ENCODE peak calls at places on chromosomes 1 and 21, in six cellular contexts. L is HepG2, H is SK-N-SH, S is K562, B is H1, R is GM12878. A is an unnamed sample.

GRCh38 chr1:91624331-91624730 is 123.7 kb downstream of the CDC7 start:
- DNase-seq in L (no peak), H (no peak), S (no peak), B (no peak), R (no peak), A (no peak)

GRCh38 chr1:43565600-43566360 is 35.1 kb downstream of the PTPRF start:
- DNase-seq in L (no peak), H (peak), S (peak), B (peak), R (no peak), A (peak)

GRCh38 chr1:29673669-29674624 is 437.6 kb downstream of the PTPRU start:
- DNase-seq in L (no peak), H (no peak), S (no peak), B (no peak), R (no peak), A (no peak)

GRCh38 chr1:154843913-154844681 is 26.0 kb downstream of the KCNN3 start:
- DNase-seq in L (no peak), H (no peak), S (no peak), B (no peak), R (no peak), A (no peak)

GRCh38 chr1:188937965-188938551 is 1539.6 kb downstream of the BRINP3 start:
- DNase-seq in L (no peak), H (no peak), S (no peak), B (no peak), R (no peak), A (no peak)

GRCh38 chr1:233982827-233983518 is 78.5 kb downstream of the SLC35F3 start:
- DNase-seq in L (no peak), H (no peak), S (no peak), B (no peak), R (no peak), A (no peak)

GRCh38 chr1:3460653-3461237 is 6.3 kb downstream of the ARHGEF16 start:
- DNase-seq in L (peak), H (no peak), S (no peak), B (no peak), R (no peak), A (no peak)

GRCh38 chr1:77039739-77040138 is 172.5 kb downstream of the ST6GALNAC5 start:
- DNase-seq in L (no peak), H (no peak), S (no peak), B (no peak), R (no peak), A (no peak)

GRCh38 chr1:39154553-39155361 is 49.7 kb upstream of the MACF1 start:
- DNase-seq in L (peak), H (no peak), S (no peak), B (no peak), R (no peak), A (no peak)

GRCh38 chr1:94949681-94950661 is 23.1 kb upstream of the CNN3 start:
- DNase-seq in L (peak), H (peak), S (no peak), B (no peak), R (no peak), A (no peak)

GRCh38 chr1:186875874-186876273 is 47.1 kb downstream of the PLA2G4A start:
- DNase-seq in L (no peak), H (no peak), S (no peak), B (no peak), R (no peak), A (no peak)

GRCh38 chr1:223180803-223181321 is 37.8 kb upstream of the TLR5 start:
- DNase-seq in L (no peak), H (no peak), S (no peak), B (no peak), R (peak), A (peak)

GRCh38 chr1:237814319-237814924 is 76.3 kb downstream of the ZP4 start:
- DNase-seq in L (peak), H (peak), S (no peak), B (no peak), R (no peak), A (no peak)

GRCh38 chr1:100328133-100328532 is 24.2 kb upstream of the CDC14A start:
- DNase-seq in L (no peak), H (no peak), S (no peak), B (no peak), R (no peak), A (peak)

GRCh38 chr21:42051788-42052187 is 19.3 kb upstream of the UMODL1 start:
- DNase-seq in L (no peak), H (no peak), S (peak), B (no peak), R (no peak), A (no peak)
- TF ChIP-seq POLR2AphosphoS5 in L (no peak), H (no peak), S (peak), B (no peak), R (no peak), A (no peak)

GRCh38 chr1:179775009-179775408 is 31.9 kb downstream of the FAM163A start:
- DNase-seq in L (peak), H (no peak), S (peak), B (no peak), R (no peak), A (no peak)

GRCh38 chr1:179781962-179782361 is 38.9 kb downstream of the FAM163A start:
- DNase-seq in L (no peak), H (peak), S (no peak), B (no peak), R (no peak), A (no peak)

GRCh38 chr1:179777731-179778130 is 34.6 kb downstream of the FAM163A start:
- DNase-seq in L (no peak), H (no peak), S (no peak), B (no peak), R (no peak), A (no peak)

GRCh38 chr1:179776831-179777230 is 33.7 kb downstream of the FAM163A start:
- DNase-seq in L (no peak), H (no peak), S (no peak), B (no peak), R (no peak), A (no peak)

DNA sequence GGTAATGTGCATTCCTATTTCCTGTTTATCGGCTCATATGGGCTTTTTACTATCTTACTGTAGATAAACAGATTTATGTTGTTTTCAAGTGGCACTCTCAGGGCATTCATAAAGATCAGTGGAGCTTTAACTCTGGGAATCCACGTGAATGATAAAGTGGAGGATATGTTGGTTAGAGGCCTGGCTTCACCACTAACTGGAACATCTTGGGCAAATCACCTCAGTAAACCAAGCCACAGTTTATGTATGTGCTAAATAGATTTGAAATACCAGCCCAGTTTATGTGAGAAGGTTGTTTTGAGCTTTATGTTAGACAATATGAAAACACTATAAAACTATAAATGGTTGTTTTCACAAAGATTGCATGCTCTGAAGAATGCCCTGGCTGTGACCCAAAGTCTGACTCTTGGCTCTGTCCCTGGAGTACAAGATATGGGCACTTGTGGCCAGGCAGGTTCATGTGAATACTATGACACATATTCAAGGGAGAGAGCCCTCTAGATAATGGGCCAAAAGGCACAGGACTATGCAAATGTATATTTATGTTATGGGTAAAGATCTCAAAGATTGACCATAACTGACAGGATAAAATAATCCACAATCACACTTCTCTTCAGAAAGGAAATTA is 36.7 kb downstream of the FAM163A start:
- DNase-seq in L (no peak), H (no peak), S (no peak), B (no peak), R (no peak), A (no peak)
- TF ChIP-seq GABPA in L (no peak), H (no peak), S (no peak), B (no peak), R (no peak), A (no peak)

GRCh38 chr1:151047925-151048644 is 534 bp downstream of the C1orf56 start:
- DNase-seq in L (peak), H (peak), S (peak), B (peak), R (no peak), A (peak)
- TF ChIP-seq POLR2AphosphoS5 in L (no peak), H (no peak), S (no peak), B (peak), R (no peak), A (no peak)

GRCh38 chr1:65146908-65147423 is 1.0 kb upstream of the AK4 start:
- DNase-seq in L (no peak), H (no peak), S (no peak), B (no peak), R (no peak), A (no peak)
- TF ChIP-seq GABPA in L (no peak), H (no peak), S (no peak), B (no peak), R (no peak), A (no peak)

GRCh38 chr1:219664310-219665029 is 51.6 kb upstream of the ZC3H11B start:
- DNase-seq in L (no peak), H (no peak), S (no peak), B (no peak), R (no peak), A (no peak)

GRCh38 chr1:219659682-219660081 is 46.8 kb upstream of the ZC3H11B start:
- DNase-seq in L (no peak), H (peak), S (no peak), B (no peak), R (no peak), A (peak)

GRCh38 chr1:219661464-219662092 is 48.7 kb upstream of the ZC3H11B start:
- DNase-seq in L (peak), H (no peak), S (no peak), B (no peak), R (no peak), A (no peak)

GRCh38 chr1:219659005-219659632 is 46.2 kb upstream of the ZC3H11B start:
- DNase-seq in L (no peak), H (no peak), S (no peak), B (no peak), R (no peak), A (no peak)

DNA sequence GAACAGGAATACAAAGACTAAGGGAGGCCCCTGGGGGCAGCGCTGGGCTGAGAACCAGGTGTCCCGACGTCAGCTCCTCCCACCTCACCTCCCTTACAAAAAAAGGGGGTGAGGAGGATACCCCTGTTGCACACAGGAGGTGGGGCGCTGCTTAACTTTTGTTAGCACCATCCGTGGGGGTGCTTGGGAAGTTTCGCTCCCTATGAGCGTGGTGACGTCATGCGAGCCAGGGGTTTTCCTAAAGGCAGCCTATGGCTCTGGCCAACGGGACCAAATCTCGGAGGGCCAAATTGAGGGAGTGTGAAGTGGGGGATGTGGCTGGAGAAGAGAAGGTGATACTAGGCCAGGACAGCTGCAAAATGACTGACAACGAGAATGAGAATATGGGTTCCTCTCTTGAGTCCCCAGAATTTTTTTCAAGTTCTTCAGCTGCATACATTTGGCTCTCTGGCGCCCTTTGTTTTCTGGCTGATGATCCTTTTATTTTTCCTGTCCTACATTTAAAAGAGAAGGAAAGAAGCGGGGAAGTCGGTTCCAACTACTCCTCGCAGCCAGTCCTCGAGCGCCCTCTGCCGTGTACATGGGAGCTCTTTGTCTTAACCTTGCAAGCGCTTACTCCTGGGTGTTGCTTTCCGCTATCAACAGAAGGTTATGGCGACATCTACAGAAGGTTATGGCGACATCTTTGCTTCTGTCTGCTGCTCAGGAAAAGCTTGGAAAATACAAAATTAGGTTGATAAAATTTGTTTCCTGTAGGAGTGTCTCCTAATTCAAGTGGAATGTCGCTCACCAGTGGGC is 48.0 kb upstream of the ZC3H11B start:
- DNase-seq in L (no peak), H (no peak), S (peak), B (peak), R (peak), A (peak)
- TF ChIP-seq POLR2AphosphoS5 in L (no peak), H (no peak), S (no peak), B (peak), R (no peak), A (no peak)

GRCh38 chr1:47393141-47393540 is 22.9 kb upstream of the FOXE3 start:
- DNase-seq in L (no peak), H (no peak), S (no peak), B (no peak), R (no peak), A (no peak)
- TF ChIP-seq GABPA in L (no peak), H (no peak), S (no peak), B (no peak), R (no peak), A (no peak)

DNA sequence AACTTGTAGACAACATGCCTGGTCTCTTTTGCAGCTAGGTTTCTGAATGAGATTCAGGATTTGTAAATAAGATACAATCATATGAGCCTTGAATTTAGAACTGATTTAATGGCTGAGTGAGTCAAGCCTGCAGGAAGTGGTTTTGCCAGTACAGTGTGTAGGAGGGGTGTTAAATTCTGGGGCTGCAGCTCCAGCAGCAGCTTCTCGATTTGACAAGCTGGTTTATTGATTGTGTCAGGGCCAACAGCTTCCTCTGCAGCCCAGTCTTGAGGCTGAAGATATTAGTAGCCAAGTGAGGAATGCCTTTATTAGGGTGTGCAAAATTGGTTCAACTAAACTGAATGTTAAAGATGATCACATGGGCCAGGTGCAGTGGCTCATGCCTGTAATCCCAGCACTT is 11.5 kb upstream of the PLA2G5 start:
- DNase-seq in L (no peak), H (no peak), S (no peak), B (peak), R (no peak), A (no peak)
- TF ChIP-seq POLR2AphosphoS5 in L (no peak), H (no peak), S (no peak), B (no peak), R (no peak), A (no peak)

DNA sequence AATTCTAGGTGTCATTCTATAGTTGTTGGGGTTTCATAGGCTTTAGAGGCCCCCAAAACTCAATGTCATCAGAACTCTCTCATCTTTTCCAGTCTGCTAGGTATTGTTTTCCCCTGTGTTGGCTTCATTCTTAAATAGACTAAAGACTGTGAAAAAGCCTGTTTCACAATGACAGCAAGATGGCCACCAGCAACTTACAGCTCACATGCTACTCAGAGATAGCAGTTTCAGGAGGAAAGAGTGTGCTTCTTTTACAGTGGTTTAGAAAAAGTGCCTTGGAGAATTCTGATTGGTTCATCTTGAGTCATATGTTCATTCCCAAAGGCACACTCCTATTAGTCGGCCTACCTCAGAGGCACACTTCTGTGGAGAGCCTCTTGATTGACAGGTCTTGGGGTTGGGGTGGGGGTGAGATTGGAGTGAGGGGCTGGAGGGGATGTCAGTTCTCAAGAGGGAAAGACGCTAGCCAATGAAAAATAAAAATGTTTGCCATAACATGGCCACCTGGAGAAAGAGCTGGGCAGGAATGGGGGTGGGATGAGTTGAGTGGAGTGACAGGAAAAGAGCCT is 8.5 kb downstream of the IL23R start:
- DNase-seq in L (no peak), H (no peak), S (no peak), B (no peak), R (no peak), A (no peak)
- TF ChIP-seq GABPA in L (no peak), H (no peak), S (no peak), B (no peak), R (no peak), A (no peak)

GRCh38 chr1:14303011-14303410 is 295.5 kb upstream of the KAZN start:
- DNase-seq in L (no peak), H (no peak), S (no peak), B (no peak), R (no peak), A (no peak)

GRCh38 chr1:14301704-14302024 is 296.8 kb upstream of the KAZN start:
- DNase-seq in L (no peak), H (no peak), S (no peak), B (no peak), R (no peak), A (no peak)

GRCh38 chr1:14302025-14302424 is 296.5 kb upstream of the KAZN start:
- DNase-seq in L (no peak), H (no peak), S (no peak), B (no peak), R (no peak), A (no peak)

GRCh38 chr1:14300991-14301703 is 297.3 kb upstream of the KAZN start:
- DNase-seq in L (no peak), H (peak), S (no peak), B (no peak), R (no peak), A (no peak)

DNA sequence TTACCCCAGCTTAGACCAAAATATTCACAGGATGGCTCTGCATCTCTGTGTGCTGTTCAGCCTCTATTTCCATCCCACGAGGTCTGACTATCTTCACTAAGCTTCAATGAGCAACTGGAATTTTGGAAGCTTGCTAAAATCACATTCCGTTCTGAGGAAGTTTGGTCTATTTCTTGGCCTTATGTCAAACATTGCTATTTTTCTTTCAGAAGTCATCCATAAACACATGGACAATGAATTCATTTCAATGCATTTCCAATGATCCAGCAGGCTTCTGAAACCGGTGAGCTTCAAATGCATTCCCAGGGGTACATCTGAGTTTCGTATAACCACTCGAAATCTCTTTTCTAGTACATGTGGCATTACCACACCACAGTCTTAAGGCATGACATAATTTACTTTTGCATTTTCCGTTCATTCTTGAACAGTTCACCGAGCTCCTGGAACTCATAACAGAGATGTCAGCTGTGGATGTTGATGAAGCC is 294.1 kb upstream of the KAZN start:
- DNase-seq in L (no peak), H (no peak), S (no peak), B (no peak), R (no peak), A (no peak)
- TF ChIP-seq POLR2AphosphoS5 in L (no peak), H (no peak), S (no peak), B (no peak), R (no peak), A (no peak)

GRCh38 chr1:180939706-180940094 is 27.0 kb downstream of the KIAA1614 start:
- DNase-seq in L (no peak), H (no peak), S (no peak), B (no peak), R (no peak), A (no peak)
- TF ChIP-seq GABPA in L (no peak), H (no peak), S (no peak), B (no peak), R (no peak), A (no peak)